ENCODE peak calls at places on chromosome 19, in nine cellular contexts. C is stimulated activated CD4-positive, alpha-beta T cell treated with anti-CD3 and anti-CD28 coated beads, Interleukin-4, amount 100 ng/mL, for 24 hours; Q is stimulated activated CD8-positive, alpha-beta memory T cell treated with anti-CD3 and anti-CD28 coated beads, Interleukin-7, amount 100 ng/mL, for 48 hours; G is A172; R is activated naive CD8-positive, alpha-beta T cell treated with anti-CD3 and anti-CD28 coated beads, Interleukin-2, amount 50 U/mL, for 24 hours; W is T1000; J is retina; I is stimulated activated naive B cell treated with anti-CD40 and anti-IgM and Interleukin-4, amounts not matched to agents 10 μg/mL and 1 μg/mL and 100 μg/mL, for 72 hours; V is NK-92 treated with Interleukin-12 subunit alpha and Interleukin-12 subunit beta, amount 100 ng/mL, for 24 hours. A is an unnamed sample.

GRCh38 chr19:28456264-28456663 is 756.7 kb downstream of the UQCRFS1 start:
- DNase-seq in C (no peak), Q (no peak), G (no peak), R (no peak), W (no peak), J (no peak), I (no peak), V (no peak), A (no peak)

GRCh38 chr19:41866284-41866683 is 6.2 kb downstream of the RPS19 start:
- DNase-seq in C (no peak), Q (no peak), G (no peak), R (peak; percentile 20), W (no peak), J (no peak), I (no peak), V (no peak), A (no peak)

GRCh38 chr19:34310494-34310981 is 54.5 kb upstream of the GPI start:
- DNase-seq in C (no peak), Q (no peak), G (no peak), R (no peak), W (no peak), J (no peak), I (no peak), V (no peak), A (no peak)

GRCh38 chr19:47713046-47714021 is at the start of gene EHD2:
- DNase-seq in C (peak; percentile 39), Q (peak; percentile 23), G (peak; percentile 42), R (peak; percentile 73), W (peak; percentile 51), J (peak; percentile 25), I (no peak), V (no peak), A (peak; percentile 60)

GRCh38 chr19:37251308-37252229 is 33.6 kb downstream of the ZNF383 start:
- DNase-seq in C (peak; percentile 25), Q (peak; percentile 5), G (peak; percentile 96), R (peak; percentile 45), W (peak; percentile 97), J (peak; percentile 97), I (peak; percentile 79), V (no peak), A (peak; percentile 50)

GRCh38 chr19:30123611-30124010 is 181.6 kb downstream of the URI1 start:
- DNase-seq in C (no peak), Q (no peak), G (no peak), R (no peak), W (no peak), J (no peak), I (no peak), V (no peak), A (no peak)

GRCh38 chr19:5480427-5480836 is 25.2 kb downstream of the ZNRF4 start:
- DNase-seq in C (peak; percentile 40), Q (no peak), G (no peak), R (peak; percentile 47), W (no peak), J (no peak), I (no peak), V (no peak), A (no peak)

GRCh38 chr19:14103310-14103709 is 12.8 kb upstream of the SAMD1 start:
- DNase-seq in C (no peak), Q (no peak), G (no peak), R (no peak), W (no peak), J (no peak), I (no peak), V (no peak), A (no peak)

GRCh38 chr19:49216076-49216475 is 58.5 kb downstream of the TRPM4 start:
- DNase-seq in C (no peak), Q (no peak), G (peak; percentile 75), R (no peak), W (peak; percentile 21), J (no peak), I (no peak), V (no peak), A (no peak)

GRCh38 chr19:18475004-18475453 is 37.1 kb upstream of the ISYNA1 start:
- DNase-seq in C (no peak), Q (no peak), G (no peak), R (no peak), W (no peak), J (no peak), I (no peak), V (no peak), A (no peak)

GRCh38 chr19:11203194-11204075 is 6.1 kb upstream of the KANK2 start:
- DNase-seq in C (peak; percentile 37), Q (no peak), G (peak; percentile 96), R (peak; percentile 65), W (peak; percentile 74), J (no peak), I (peak; percentile 21), V (peak; percentile 7), A (peak; percentile 93)

GRCh38 chr19:41784337-41785239 is 11.8 kb upstream of the CEACAM3 start:
- DNase-seq in C (no peak), Q (no peak), G (no peak), R (no peak), W (no peak), J (no peak), I (peak; percentile 14), V (no peak), A (no peak)

GRCh38 chr19:3923096-3923758 is 9.6 kb upstream of the NMRK2 start:
- DNase-seq in C (no peak), Q (no peak), G (no peak), R (no peak), W (no peak), J (no peak), I (no peak), V (no peak), A (no peak)

GRCh38 chr19:28288850-28289249 is 924.1 kb downstream of the UQCRFS1 start:
- DNase-seq in C (no peak), Q (no peak), G (no peak), R (no peak), W (no peak), J (no peak), I (no peak), V (no peak), A (no peak)

GRCh38 chr19:10688545-10689280 is 12.5 kb upstream of the QTRT1 start:
- DNase-seq in C (no peak), Q (no peak), G (no peak), R (no peak), W (no peak), J (no peak), I (no peak), V (no peak), A (no peak)

GRCh38 chr19:35399231-35399630 is 28.4 kb downstream of the GPR42 start:
- DNase-seq in C (no peak), Q (no peak), G (no peak), R (no peak), W (no peak), J (no peak), I (no peak), V (no peak), A (no peak)

GRCh38 chr19:12974301-12975220 is 5.2 kb downstream of the DAND5 start:
- DNase-seq in C (no peak), Q (no peak), G (no peak), R (no peak), W (no peak), J (no peak), I (no peak), V (no peak), A (no peak)

GRCh38 chr19:51799998-51800848 is 5.3 kb downstream of the FPR3 start:
- DNase-seq in C (no peak), Q (no peak), G (peak; percentile 41), R (no peak), W (no peak), J (no peak), I (no peak), V (no peak), A (no peak)

GRCh38 chr19:57841364-57841763 is 8.3 kb upstream of the ZNF587 start:
- DNase-seq in C (no peak), Q (no peak), G (no peak), R (no peak), W (no peak), J (no peak), I (no peak), V (no peak), A (no peak)

GRCh38 chr19:4115050-4115817 is 8.7 kb downstream of the MAP2K2 start:
- DNase-seq in C (peak; percentile 55), Q (no peak), G (no peak), R (peak; percentile 50), W (no peak), J (no peak), I (peak; percentile 26), V (no peak), A (no peak)

GRCh38 chr19:3507371-3508120 is 1.4 kb downstream of the FZR1 start:
- DNase-seq in C (peak; percentile 41), Q (no peak), G (peak; percentile 27), R (peak; percentile 25), W (no peak), J (peak; percentile 36), I (no peak), V (no peak), A (no peak)

GRCh38 chr19:55493650-55494171 is 5.5 kb downstream of the SSC5D start:
- DNase-seq in C (no peak), Q (no peak), G (no peak), R (no peak), W (no peak), J (no peak), I (no peak), V (no peak), A (no peak)

GRCh38 chr19:56176881-56177280 is 1.1 kb downstream of the GALP start:
- DNase-seq in C (no peak), Q (no peak), G (no peak), R (no peak), W (no peak), J (no peak), I (no peak), V (no peak), A (no peak)

GRCh38 chr19:33040994-33041827 is 23.5 kb downstream of the RHPN2 start:
- DNase-seq in C (no peak), Q (no peak), G (no peak), R (no peak), W (peak; percentile 80), J (no peak), I (no peak), V (no peak), A (no peak)

GRCh38 chr19:14361824-14362223 is 19.4 kb upstream of the ADGRE5 start:
- DNase-seq in C (peak; percentile 59), Q (no peak), G (no peak), R (no peak), W (no peak), J (no peak), I (no peak), V (no peak), A (no peak)

GRCh38 chr19:33654840-33655508 is 33.2 kb downstream of the CHST8 start:
- DNase-seq in C (no peak), Q (no peak), G (no peak), R (no peak), W (no peak), J (no peak), I (no peak), V (no peak), A (no peak)

GRCh38 chr19:43610493-43610892 is 1.4 kb upstream of the SRRM5 start:
- DNase-seq in C (no peak), Q (no peak), G (peak; percentile 83), R (no peak), W (no peak), J (no peak), I (no peak), V (no peak), A (peak; percentile 11)

GRCh38 chr19:57566396-57567256 is 7.0 kb upstream of the ZNF550 start:
- DNase-seq in C (no peak), Q (no peak), G (peak; percentile 29), R (no peak), W (no peak), J (no peak), I (no peak), V (no peak), A (no peak)